ENCODE peak calls at places on chromosomes 2 and 18, in nine cellular contexts. R is tibial nerve, G is ovary, H is A549, P is K562, V is transverse colon, W is HepG2, N is sigmoid colon, C is suprapubic skin. Y is an unnamed sample.

GRCh38 chr2:189217546-189217945 is 38.0 kb upstream of the COL5A2 start:
- DNase-seq in R (no peak), V (no peak), C (no peak), P (peak), N (no peak), H (no peak), W (no peak), G (no peak), Y (no peak)

GRCh38 chr2:32862269-32863055 is 84.3 kb upstream of the LTBP1 start:
- DNase-seq in V (no peak), N (no peak), C (no peak), P (no peak), H (no peak), G (no peak), W (no peak), R (no peak), Y (no peak)

GRCh38 chr2:59034791-59035190 is 793.7 kb upstream of the FANCL start:
- DNase-seq in C (no peak), W (no peak), R (no peak), H (no peak), P (peak), G (peak), V (no peak), N (peak), Y (no peak)

GRCh38 chr2:212176151-212176550 is 362.5 kb downstream of the ERBB4 start:
- DNase-seq in R (no peak), G (no peak), V (no peak), P (no peak), C (no peak), H (no peak), W (no peak), N (no peak), Y (no peak)

GRCh38 chr18:13611616-13612110 is 114.7 kb downstream of the FAM210A start:
- DNase-seq in R (no peak), H (no peak), G (no peak), N (peak), V (no peak), W (no peak), P (no peak), C (no peak), Y (no peak)

GRCh38 chr2:128309341-128310093 is 9.2 kb downstream of the HS6ST1 start:
- DNase-seq in N (peak), G (peak), C (peak), R (no peak), P (peak), W (peak), V (peak), H (no peak), Y (peak)

GRCh38 chr2:216694201-216694825 is 1.0 kb downstream of the IGFBP5 start:
- DNase-seq in P (no peak), C (no peak), H (peak), G (peak), N (peak), R (no peak), W (no peak), V (peak), Y (peak)

GRCh38 chr18:58909521-58909920 is 44.8 kb downstream of the ZNF532 start:
- DNase-seq in V (no peak), G (no peak), N (no peak), R (no peak), H (no peak), W (no peak), C (no peak), P (no peak), Y (no peak)

GRCh38 chr18:31943895-31944816 is 1.2 kb upstream of the TRAPPC8 start:
- DNase-seq in N (no peak), H (no peak), C (no peak), G (no peak), P (peak), V (no peak), W (no peak), R (no peak), Y (no peak)

DNA sequence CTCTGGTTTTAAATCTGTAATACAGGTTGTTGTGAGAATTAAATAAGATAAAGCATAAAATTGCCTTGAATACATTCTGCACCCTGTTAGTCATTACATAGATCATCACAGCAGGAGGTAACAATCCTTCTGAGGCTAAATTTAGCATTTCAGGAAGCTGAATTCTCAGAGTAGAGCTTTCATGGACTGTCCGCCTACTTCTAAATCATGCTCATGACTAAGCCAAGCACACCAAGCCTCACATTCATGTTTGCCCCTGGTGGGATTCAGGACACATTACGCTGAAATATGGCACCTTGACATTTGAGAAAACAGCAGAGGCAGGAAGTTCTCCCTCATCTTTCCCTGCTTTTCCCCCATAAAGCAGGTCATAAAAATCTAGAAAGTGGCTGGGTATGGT is 16.6 kb upstream of the PIK3C3 start:
- DNase-seq in R (no peak), H (no peak), N (no peak), V (no peak), P (peak), C (no peak), G (no peak), W (no peak), Y (no peak)
- TF ChIP-seq CTCF in R (no peak), H (no peak), N (no peak), V (no peak), P (no peak), C (no peak), G (no peak), W (no peak), Y (no peak)

DNA sequence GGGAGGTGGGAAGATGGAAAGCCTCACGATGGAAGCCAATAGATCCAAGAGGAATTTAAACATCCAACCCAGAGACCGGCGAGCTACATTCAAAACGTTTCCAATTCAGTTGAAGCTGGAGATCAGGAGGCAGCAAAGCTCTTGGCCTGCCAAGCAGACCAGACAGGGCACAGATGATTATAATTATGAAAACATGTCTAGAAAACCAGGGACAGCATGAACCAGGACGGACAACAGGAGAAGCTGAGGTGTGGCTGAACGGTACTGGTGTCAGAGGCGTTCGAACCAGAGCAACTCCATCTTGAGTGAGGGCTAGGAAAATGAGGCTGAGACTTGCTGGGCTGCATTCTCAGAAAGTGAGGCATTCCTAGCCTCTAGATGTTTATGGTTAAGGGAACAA is 102.2 kb upstream of the CCDC150 start:
- DNase-seq in N (no peak), P (no peak), R (no peak), C (no peak), V (no peak), W (no peak), H (no peak), G (no peak), Y (no peak)
- H3K27ac ChIP-seq in N (no peak), P (no peak), R (no peak), C (no peak), V (no peak), W (no peak), H (no peak), G (no peak), Y (no peak)

DNA sequence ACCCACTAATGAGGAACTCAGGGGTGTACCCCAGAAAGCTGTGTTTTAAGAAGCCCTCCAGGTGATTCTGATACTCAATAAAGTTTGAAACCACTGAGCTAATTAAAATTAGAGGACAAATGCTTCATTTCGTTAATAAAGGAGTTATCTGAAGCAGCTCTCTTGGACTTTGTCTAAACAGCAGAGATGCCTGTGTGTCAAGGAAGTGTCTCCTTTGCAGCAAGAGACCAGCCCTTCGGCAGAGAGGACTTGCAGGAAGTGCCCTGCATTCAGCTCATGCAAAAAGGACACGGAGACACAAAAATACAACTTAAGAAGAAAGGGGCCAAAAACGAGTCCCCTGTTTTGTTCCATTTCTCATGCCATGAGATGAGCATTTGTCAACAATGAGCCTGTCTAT is 152.1 kb downstream of the ANTXR1 start:
- DNase-seq in V (no peak), P (no peak), G (no peak), H (no peak), C (no peak), N (no peak), R (no peak), W (no peak), Y (no peak)
- TF ChIP-seq EP300 in V (no peak), P (no peak), G (no peak), H (no peak), C (no peak), N (no peak), R (no peak), W (no peak), Y (no peak)

DNA sequence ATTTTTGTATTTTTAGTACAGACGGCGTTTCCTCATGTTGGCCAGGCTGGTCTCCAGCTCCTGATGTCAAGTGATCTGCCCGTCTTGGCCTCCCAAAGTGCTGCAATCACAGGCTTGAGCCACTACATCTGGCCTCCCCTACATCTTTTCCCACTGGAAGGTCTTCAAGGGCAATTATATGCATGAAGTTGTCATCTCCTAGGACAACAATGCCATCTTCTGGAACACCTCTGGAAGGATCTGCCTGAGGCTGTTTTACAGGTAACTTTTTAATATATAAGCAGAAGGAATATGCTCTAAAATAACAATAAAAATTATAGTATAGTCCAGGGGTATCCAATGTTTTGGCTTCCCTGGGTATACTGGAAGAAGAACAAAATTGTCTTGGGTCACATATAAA is 321.4 kb downstream of the AFF3 start:
- DNase-seq in P (peak), N (no peak), G (no peak), V (no peak), R (no peak), H (no peak), W (no peak), C (no peak), Y (no peak)
- TF ChIP-seq CTCF in P (peak), N (no peak), G (no peak), V (no peak), R (no peak), H (no peak), W (no peak), C (no peak), Y (no peak)

DNA sequence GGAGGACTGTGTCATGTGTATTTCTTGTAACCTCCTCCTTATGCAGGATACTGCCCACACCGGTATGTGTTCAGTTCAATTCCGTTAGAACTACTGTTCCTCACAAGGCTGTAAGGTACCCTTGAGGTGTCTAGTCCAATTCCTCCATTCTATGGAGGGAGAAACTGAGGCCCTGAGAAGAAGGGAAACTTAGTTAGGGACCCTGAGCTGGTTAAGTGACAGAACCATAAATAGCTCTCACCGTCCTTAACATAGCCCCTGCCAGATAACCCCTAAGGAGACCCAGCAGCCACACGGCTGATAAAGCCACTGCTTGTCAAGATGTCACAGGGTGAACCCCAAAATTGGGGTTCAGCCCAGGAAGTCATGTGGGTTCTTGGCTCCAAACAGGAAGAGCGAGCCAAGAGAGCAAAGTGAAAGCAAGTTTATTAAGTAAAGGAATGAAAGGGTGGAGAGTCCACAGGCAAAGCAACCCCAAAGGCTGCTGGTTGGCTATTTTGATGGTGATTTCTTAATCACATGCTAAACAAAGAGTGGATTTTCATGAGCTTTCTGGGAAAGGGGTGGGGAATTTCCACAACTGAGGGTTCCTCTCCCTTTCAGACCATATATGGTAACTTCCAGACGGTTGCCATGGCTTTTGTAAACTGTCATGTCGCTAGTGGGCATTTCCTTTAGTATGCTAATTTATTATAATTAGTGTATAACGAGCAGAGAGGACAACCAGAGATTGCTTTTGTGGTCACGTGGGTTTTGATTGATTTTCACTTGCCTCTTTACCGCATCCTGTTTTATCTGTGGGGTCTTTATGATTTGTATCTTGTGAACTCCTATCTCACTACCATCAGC is 83.4 kb upstream of the RTN4 start:
- DNase-seq in W (peak), H (no peak), P (peak), R (peak), V (no peak), C (no peak), G (peak), N (peak), Y (peak)
- H3K27ac ChIP-seq in W (no peak), H (no peak), P (peak), R (peak), V (peak), C (peak), G (peak), N (peak), Y (peak)

GRCh38 chr2:217753460-217754200 is 249.2 kb downstream of the TNS1 start:
- DNase-seq in C (no peak), R (no peak), W (no peak), P (no peak), N (no peak), V (no peak), H (no peak), G (no peak), Y (no peak)
- TF ChIP-seq EP300 in C (no peak), R (no peak), W (no peak), P (no peak), N (no peak), V (no peak), H (no peak), G (no peak), Y (no peak)

DNA sequence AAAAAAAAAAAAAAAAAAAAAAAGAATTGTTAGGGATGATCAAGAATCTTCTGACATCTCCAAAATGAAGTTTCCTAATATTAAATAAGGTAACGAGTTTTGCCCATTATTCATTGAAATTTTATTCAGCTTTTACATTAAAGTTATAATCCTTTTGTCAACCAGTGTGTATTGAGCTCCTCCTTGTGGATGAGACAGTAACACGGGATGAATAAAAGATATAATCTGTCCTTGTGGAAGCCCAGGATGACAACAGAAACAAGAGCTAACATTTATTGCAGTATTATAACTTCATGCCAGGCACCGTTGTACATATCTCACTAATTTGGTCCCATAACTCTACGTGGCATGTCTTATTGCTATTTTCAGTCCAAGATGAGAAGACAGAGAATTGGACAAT is 33.4 kb upstream of the SERPINB7 start:
- DNase-seq in V (no peak), C (no peak), H (no peak), R (no peak), N (no peak), W (no peak), G (no peak), P (no peak), Y (no peak)
- TF ChIP-seq CTCF in V (no peak), C (no peak), H (peak), R (no peak), N (no peak), W (no peak), G (no peak), P (no peak), Y (no peak)